ENCODE peak calls at places on chromosomes 16 and 17, in nine cellular contexts. Q is HAP-1, A is ovary, U is HCT116, I is colonic mucosa, Z is cardiac fibroblast, P is choroid plexus epithelial cell, H is tibial artery, D is psoas muscle. G is an unnamed sample.

GRCh38 chr17:13699261-13699660 is 97.5 kb upstream of the HS3ST3A1 start:
- DNase-seq in Q (no peak), A (no peak), U (no peak), I (no peak), Z (no peak), P (no peak), H (no peak), D (no peak), G (no peak)

GRCh38 chr16:77227745-77228144 is 28.5 kb downstream of the SYCE1L start:
- DNase-seq in Q (no peak), A (no peak), U (no peak), I (no peak), Z (no peak), P (peak), H (no peak), D (no peak), G (no peak)

GRCh38 chr17:43880420-43880991 is 26.8 kb downstream of the MPP2 start:
- DNase-seq in Q (peak), A (no peak), U (peak), I (peak), Z (peak), P (peak), H (no peak), D (peak), G (no peak)

GRCh38 chr17:41734949-41735313 is 488 bp upstream of the HAP1 start:
- DNase-seq in Q (no peak), A (no peak), U (no peak), I (no peak), Z (no peak), P (no peak), H (no peak), D (no peak), G (no peak)

GRCh38 chr17:61704935-61705449 is 114.0 kb upstream of the NACA2 start:
- DNase-seq in Q (no peak), A (no peak), U (no peak), I (no peak), Z (no peak), P (no peak), H (no peak), D (no peak), G (no peak)

GRCh38 chr16:3101018-3101840 is 2.1 kb upstream of the ZSCAN10 start:
- DNase-seq in Q (peak), A (no peak), U (no peak), I (peak), Z (peak), P (peak), H (no peak), D (peak), G (no peak)

GRCh38 chr17:69733171-69734014 is 318.9 kb downstream of the MAP2K6 start:
- DNase-seq in Q (no peak), A (no peak), U (no peak), I (no peak), Z (peak), P (peak), H (peak), D (peak), G (peak)

GRCh38 chr16:2846511-2847310 is 11.3 kb downstream of the PRSS22 start:
- DNase-seq in Q (no peak), A (no peak), U (no peak), I (no peak), Z (peak), P (peak), H (no peak), D (no peak), G (peak)

GRCh38 chr17:28371245-28372202 is at the start of gene SARM1:
- DNase-seq in Q (peak), A (peak), U (peak), I (peak), Z (peak), P (peak), H (peak), D (peak), G (peak)

GRCh38 chr16:85554114-85554790 is 58.9 kb upstream of the GSE1 start:
- DNase-seq in Q (peak), A (peak), U (peak), I (peak), Z (peak), P (peak), H (peak), D (peak), G (no peak)

GRCh38 chr17:74431568-74432483 is at the start of gene GPRC5C:
- DNase-seq in Q (peak), A (peak), U (peak), I (peak), Z (no peak), P (no peak), H (peak), D (peak), G (peak)

GRCh38 chr17:16521070-16521727 is 29.2 kb upstream of the LRRC75A start:
- DNase-seq in Q (peak), A (peak), U (peak), I (peak), Z (peak), P (peak), H (peak), D (peak), G (peak)

GRCh38 chr17:5584971-5585794 is 874 bp upstream of the NLRP1 start:
- DNase-seq in Q (no peak), A (no peak), U (no peak), I (no peak), Z (peak), P (peak), H (no peak), D (no peak), G (no peak)

GRCh38 chr17:61251939-61252865 is 147.4 kb upstream of the TBX2 start:
- DNase-seq in Q (no peak), A (peak), U (no peak), I (peak), Z (peak), P (peak), H (peak), D (peak), G (peak)

GRCh38 chr17:73394523-73395450 is 83.0 kb upstream of the CDC42EP4 start:
- DNase-seq in Q (no peak), A (no peak), U (no peak), I (no peak), Z (no peak), P (no peak), H (no peak), D (no peak), G (no peak)

GRCh38 chr17:37848690-37849616 is 75.3 kb upstream of the TBC1D3K start:
- DNase-seq in Q (no peak), A (no peak), U (peak), I (no peak), Z (peak), P (peak), H (no peak), D (no peak), G (no peak)

GRCh38 chr16:65832679-65833078 is 533.8 kb upstream of the CDH5 start:
- DNase-seq in Q (no peak), A (no peak), U (no peak), I (no peak), Z (no peak), P (no peak), H (no peak), D (no peak), G (no peak)

GRCh38 chr17:81193051-81193410 is 27.0 kb upstream of the AATK start:
- DNase-seq in Q (no peak), A (no peak), U (no peak), I (no peak), Z (no peak), P (no peak), H (no peak), D (no peak), G (no peak)

GRCh38 chr17:10120749-10121148 is 77.7 kb downstream of the GAS7 start:
- DNase-seq in Q (no peak), A (no peak), U (no peak), I (no peak), Z (no peak), P (peak), H (no peak), D (no peak), G (no peak)

GRCh38 chr16:80569440-80570105 is 28.8 kb downstream of the DYNLRB2 start:
- DNase-seq in Q (no peak), A (no peak), U (no peak), I (no peak), Z (peak), P (peak), H (no peak), D (no peak), G (peak)

GRCh38 chr17:147796-148740 is 10.7 kb downstream of the SCGB1C2 start:
- DNase-seq in Q (peak), A (peak), U (no peak), I (no peak), Z (no peak), P (no peak), H (no peak), D (peak), G (no peak)

GRCh38 chr17:17749921-17750320 is 68.7 kb downstream of the RAI1 start:
- DNase-seq in Q (peak), A (peak), U (peak), I (peak), Z (peak), P (peak), H (no peak), D (no peak), G (no peak)

GRCh38 chr17:81463506-81463905 is 49.1 kb downstream of the ACTG1 start:
- DNase-seq in Q (no peak), A (no peak), U (no peak), I (no peak), Z (no peak), P (no peak), H (no peak), D (no peak), G (no peak)

GRCh38 chr17:50128441-50129302 is 1.3 kb downstream of the SAMD14 start:
- DNase-seq in Q (peak), A (no peak), U (no peak), I (no peak), Z (peak), P (no peak), H (no peak), D (peak), G (no peak)

GRCh38 chr16:87678618-87679017 is 76.3 kb downstream of the JPH3 start:
- DNase-seq in Q (no peak), A (no peak), U (no peak), I (no peak), Z (no peak), P (no peak), H (no peak), D (no peak), G (no peak)

GRCh38 chr17:31593806-31594205 is 202.3 kb downstream of the RAB11FIP4 start:
- DNase-seq in Q (no peak), A (no peak), U (no peak), I (no peak), Z (peak), P (no peak), H (no peak), D (peak), G (no peak)

GRCh38 chr16:22789281-22789945 is 24.5 kb upstream of the HS3ST2 start:
- DNase-seq in Q (no peak), A (no peak), U (no peak), I (no peak), Z (no peak), P (no peak), H (no peak), D (no peak), G (no peak)

GRCh38 chr17:77186141-77186604 is 45.4 kb downstream of the SEC14L1 start:
- DNase-seq in Q (no peak), A (no peak), U (no peak), I (no peak), Z (no peak), P (no peak), H (no peak), D (peak), G (no peak)

GRCh38 chr17:61267847-61268246 is 131.8 kb upstream of the TBX2 start:
- DNase-seq in Q (no peak), A (no peak), U (no peak), I (no peak), Z (no peak), P (no peak), H (no peak), D (no peak), G (no peak)

GRCh38 chr17:39923836-39924690 is 3.3 kb downstream of the ORMDL3 start:
- DNase-seq in Q (no peak), A (no peak), U (no peak), I (no peak), Z (peak), P (peak), H (no peak), D (no peak), G (no peak)

GRCh38 chr17:46121165-46121764 is 72.0 kb downstream of the KANSL1 start:
- DNase-seq in Q (no peak), A (no peak), U (no peak), I (no peak), Z (peak), P (no peak), H (no peak), D (no peak), G (no peak)

GRCh38 chr16:68382296-68382718 is 66.0 kb downstream of the SMPD3 start:
- DNase-seq in Q (peak), A (no peak), U (no peak), I (peak), Z (no peak), P (no peak), H (no peak), D (no peak), G (no peak)

GRCh38 chr17:8470447-8471047 is 34.9 kb downstream of the NDEL1 start:
- DNase-seq in Q (no peak), A (peak), U (no peak), I (no peak), Z (no peak), P (no peak), H (no peak), D (peak), G (no peak)

GRCh38 chr17:51487947-51488346 is 227.6 kb downstream of the UTP18 start:
- DNase-seq in Q (peak), A (no peak), U (peak), I (no peak), Z (peak), P (no peak), H (no peak), D (no peak), G (no peak)

GRCh38 chr16:3553138-3553923 is 23.9 kb downstream of the NLRC3 start:
- DNase-seq in Q (peak), A (no peak), U (no peak), I (no peak), Z (no peak), P (no peak), H (no peak), D (no peak), G (no peak)

GRCh38 chr17:79793924-79794304 is 3.0 kb downstream of the CBX8 start:
- DNase-seq in Q (peak), A (no peak), U (peak), I (no peak), Z (no peak), P (peak), H (no peak), D (no peak), G (no peak)

GRCh38 chr16:51615141-51615540 is 464.1 kb upstream of the SALL1 start:
- DNase-seq in Q (no peak), A (no peak), U (no peak), I (no peak), Z (no peak), P (no peak), H (no peak), D (no peak), G (no peak)

GRCh38 chr16:72124148-72124547 is 30.5 kb downstream of the DHX38 start:
- DNase-seq in Q (no peak), A (no peak), U (no peak), I (no peak), Z (no peak), P (no peak), H (no peak), D (no peak), G (no peak)

GRCh38 chr16:84527486-84528269 is 23.2 kb upstream of the MEAK7 start:
- DNase-seq in Q (no peak), A (no peak), U (no peak), I (no peak), Z (no peak), P (no peak), H (peak), D (no peak), G (peak)

GRCh38 chr17:81349397-81350319 is 45.6 kb upstream of the BAHCC1 start:
- DNase-seq in Q (peak), A (no peak), U (peak), I (no peak), Z (no peak), P (no peak), H (no peak), D (no peak), G (no peak)

GRCh38 chr16:88976359-88977027 is 514 bp downstream of the CBFA2T3 start:
- DNase-seq in Q (no peak), A (no peak), U (no peak), I (no peak), Z (no peak), P (no peak), H (no peak), D (no peak), G (no peak)
- H3K4me3 ChIP-seq in Q (no peak), A (no peak), U (no peak), I (peak), Z (no peak), P (no peak), H (peak), D (peak), G (no peak)

GRCh38 chr16:54584121-54584520 is 297.5 kb upstream of the IRX3 start:
- DNase-seq in Q (no peak), A (no peak), U (no peak), I (no peak), Z (no peak), P (no peak), H (no peak), D (no peak), G (no peak)

GRCh38 chr16:54586474-54587175 is 300.0 kb upstream of the IRX3 start:
- DNase-seq in Q (no peak), A (no peak), U (no peak), I (no peak), Z (no peak), P (no peak), H (no peak), D (no peak), G (no peak)

GRCh38 chr16:54587176-54587515 is 300.6 kb upstream of the IRX3 start:
- DNase-seq in Q (no peak), A (no peak), U (no peak), I (no peak), Z (no peak), P (no peak), H (no peak), D (no peak), G (no peak)

GRCh38 chr16:54585966-54586365 is 299.4 kb upstream of the IRX3 start:
- DNase-seq in Q (no peak), A (no peak), U (no peak), I (no peak), Z (no peak), P (no peak), H (no peak), D (no peak), G (no peak)

DNA sequence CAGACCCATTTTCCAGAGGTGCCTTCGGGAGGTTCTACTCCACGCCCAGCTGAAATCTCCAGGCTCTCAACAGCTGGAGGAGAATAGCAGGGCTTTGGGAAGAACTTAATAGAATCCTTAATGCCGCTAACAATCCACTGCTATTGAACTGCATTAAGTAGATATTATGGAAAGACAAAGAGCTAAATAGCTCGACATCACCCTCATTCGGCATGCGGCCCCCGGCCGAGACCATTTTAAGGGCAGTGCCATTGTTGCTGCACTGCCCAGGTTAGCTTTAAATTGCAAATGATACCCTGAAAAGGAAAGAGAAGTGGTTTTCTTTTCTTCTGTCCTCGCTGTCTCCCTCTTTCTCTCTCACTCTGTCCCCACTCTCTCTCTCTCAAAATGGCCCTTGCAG is 298.5 kb upstream of the IRX3 start:
- DNase-seq in Q (no peak), A (no peak), U (no peak), I (no peak), Z (no peak), P (no peak), H (no peak), D (no peak), G (no peak)
- H3K4me3 ChIP-seq in Q (no peak), A (no peak), U (no peak), I (no peak), Z (no peak), P (no peak), H (no peak), D (no peak), G (no peak)

GRCh38 chr16:66872927-66873684 is 7.2 kb upstream of the PDP2 start:
- DNase-seq in Q (peak), A (peak), U (peak), I (peak), Z (peak), P (peak), H (peak), D (peak), G (peak)

GRCh38 chr16:66871840-66872239 is 8.5 kb upstream of the PDP2 start:
- DNase-seq in Q (no peak), A (no peak), U (no peak), I (peak), Z (no peak), P (no peak), H (no peak), D (no peak), G (no peak)

GRCh38 chr16:66874079-66874775 is 6.1 kb upstream of the PDP2 start:
- DNase-seq in Q (no peak), A (no peak), U (no peak), I (no peak), Z (peak), P (peak), H (no peak), D (no peak), G (no peak)

GRCh38 chr16:66873685-66874055 is 6.6 kb upstream of the PDP2 start:
- DNase-seq in Q (no peak), A (no peak), U (no peak), I (peak), Z (no peak), P (no peak), H (no peak), D (no peak), G (no peak)

DNA sequence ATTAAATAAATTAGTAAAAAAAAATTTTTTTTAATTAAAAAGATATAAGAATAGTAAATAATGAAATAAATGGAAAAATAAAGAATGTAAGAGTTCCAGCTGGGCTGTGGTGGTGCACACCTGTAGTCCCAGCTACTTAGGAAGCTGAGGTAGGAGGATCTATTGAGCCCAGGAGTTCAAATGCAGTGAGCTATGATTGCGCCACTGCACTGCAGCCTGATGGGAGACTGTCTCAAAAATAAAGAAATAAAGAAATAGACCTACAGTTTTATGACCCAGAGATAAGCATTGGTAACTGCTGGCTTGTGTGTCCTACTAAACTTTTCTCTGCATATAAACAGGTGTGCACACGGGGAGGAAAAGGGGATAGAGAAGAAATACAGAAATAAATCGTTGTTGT is 7.8 kb upstream of the PDP2 start:
- DNase-seq in Q (no peak), A (no peak), U (no peak), I (peak), Z (peak), P (peak), H (no peak), D (no peak), G (no peak)
- H3K4me3 ChIP-seq in Q (peak), A (peak), U (peak), I (peak), Z (peak), P (peak), H (peak), D (peak), G (no peak)

DNA sequence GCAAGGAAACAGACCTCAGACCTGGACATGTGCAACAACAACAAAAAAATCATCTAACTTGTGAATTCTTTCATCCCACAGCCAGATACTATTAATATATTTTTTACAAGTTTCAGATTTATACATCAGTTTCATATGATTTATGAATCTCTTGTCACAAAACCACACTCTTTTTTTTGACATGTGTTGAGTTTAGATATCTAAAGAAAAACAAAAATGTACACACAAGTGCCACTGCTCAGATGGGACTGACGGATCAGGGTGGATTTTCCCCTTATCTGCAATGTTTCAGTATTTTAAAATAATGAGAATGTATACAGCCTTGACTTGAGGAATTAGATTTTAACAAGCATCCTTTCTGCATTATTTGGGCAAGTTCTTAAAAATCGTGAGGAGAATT is 225.9 kb downstream of the XYLT1 start:
- DNase-seq in Q (no peak), A (no peak), U (no peak), I (no peak), Z (no peak), P (no peak), H (no peak), D (no peak), G (no peak)
- H3K4me3 ChIP-seq in Q (no peak), A (no peak), U (no peak), I (no peak), Z (no peak), P (no peak), H (no peak), D (no peak), G (no peak)